ENCODE peak calls at places on chromosomes 3 and 15, in ten cellular contexts. H, R, W, D, O, C, I, Q, M and K are unnamed samples.

GRCh38 chr3:187888658-187889057 is 143.4 kb upstream of the BCL6 start:
- DNase-seq in H (no peak), R (no peak), W (no peak), D (no peak), O (no peak), C (no peak), I (no peak), Q (no peak), M (no peak), K (no peak)

GRCh38 chr3:33186524-33187367 is 31.9 kb downstream of the SUSD5 start:
- DNase-seq in H (no peak), R (no peak), W (no peak), D (no peak), O (peak; percentile 93), C (no peak), I (no peak), Q (no peak), M (no peak), K (no peak)

GRCh38 chr15:73965730-73966103 is 26.4 kb downstream of the STOML1 start:
- DNase-seq in H (no peak), R (no peak), W (no peak), D (no peak), O (no peak), C (no peak), I (peak; percentile 2), Q (no peak), M (no peak), K (peak; percentile 42)

GRCh38 chr3:38313263-38313662 is 31.2 kb downstream of the SLC22A14 start:
- DNase-seq in H (no peak), R (no peak), W (no peak), D (no peak), O (no peak), C (no peak), I (no peak), Q (no peak), M (no peak), K (no peak)

GRCh38 chr3:136074546-136074945 is 109.0 kb downstream of the PPP2R3A start:
- DNase-seq in H (no peak), R (no peak), W (no peak), D (no peak), O (no peak), C (no peak), I (no peak), Q (no peak), M (no peak), K (no peak)

GRCh38 chr3:197599089-197599765 is 43.5 kb upstream of the BDH1 start:
- DNase-seq in H (peak; percentile 79), R (peak; percentile 79), W (peak; percentile 76), D (peak; percentile 67), O (peak; percentile 25), C (peak; percentile 75), I (no peak), Q (no peak), M (peak; percentile 74), K (peak; percentile 97)

GRCh38 chr3:17806876-17807275 is 64.4 kb upstream of the TBC1D5 start:
- DNase-seq in H (no peak), R (no peak), W (no peak), D (no peak), O (no peak), C (no peak), I (no peak), Q (no peak), M (no peak), K (no peak)

GRCh38 chr3:126450219-126450618 is 25.5 kb downstream of the ZXDC start:
- DNase-seq in H (no peak), R (no peak), W (no peak), D (no peak), O (no peak), C (no peak), I (no peak), Q (no peak), M (no peak), K (no peak)

GRCh38 chr3:176505878-176506621 is 691.2 kb downstream of the TBL1XR1 start:
- DNase-seq in H (no peak), R (no peak), W (no peak), D (no peak), O (no peak), C (no peak), I (no peak), Q (no peak), M (no peak), K (no peak)

GRCh38 chr3:25582242-25582641 is 82.5 kb downstream of the TOP2B start:
- DNase-seq in H (peak; percentile 26), R (no peak), W (no peak), D (no peak), O (no peak), C (no peak), I (no peak), Q (no peak), M (no peak), K (no peak)

GRCh38 chr3:128804817-128805166 is 74.6 kb upstream of the ACAD9 start:
- DNase-seq in H (no peak), R (no peak), W (no peak), D (no peak), O (no peak), C (no peak), I (no peak), Q (no peak), M (no peak), K (no peak)

GRCh38 chr15:70258369-70259029 is 160.8 kb upstream of the TLE3 start:
- DNase-seq in H (no peak), R (no peak), W (no peak), D (no peak), O (no peak), C (no peak), I (no peak), Q (no peak), M (peak; percentile 44), K (no peak)

GRCh38 chr15:70306582-70306981 is 208.9 kb upstream of the TLE3 start:
- DNase-seq in H (no peak), R (no peak), W (no peak), D (no peak), O (no peak), C (no peak), I (no peak), Q (no peak), M (no peak), K (no peak)

GRCh38 chr15:75733761-75734651 is 21.4 kb upstream of the CSPG4 start:
- DNase-seq in H (no peak), R (no peak), W (no peak), D (no peak), O (no peak), C (no peak), I (no peak), Q (no peak), M (no peak), K (no peak)

GRCh38 chr3:30611613-30612421 is 5.4 kb downstream of the TGFBR2 start:
- DNase-seq in H (no peak), R (no peak), W (no peak), D (no peak), O (no peak), C (no peak), I (no peak), Q (no peak), M (no peak), K (no peak)

GRCh38 chr3:45226206-45226915 is at the start of gene TMEM158:
- DNase-seq in H (peak; percentile 60), R (peak; percentile 53), W (peak; percentile 74), D (peak; percentile 82), O (no peak), C (peak; percentile 91), I (peak; percentile 67), Q (peak; percentile 66), M (peak; percentile 36), K (peak; percentile 95)

GRCh38 chr3:194313642-194314430 is 37.3 kb downstream of the CPN2 start:
- DNase-seq in H (no peak), R (no peak), W (no peak), D (no peak), O (no peak), C (no peak), I (no peak), Q (no peak), M (no peak), K (no peak)

GRCh38 chr3:157594413-157594812 is 91.2 kb upstream of the VEPH1 start:
- DNase-seq in H (no peak), R (no peak), W (no peak), D (no peak), O (no peak), C (no peak), I (no peak), Q (no peak), M (no peak), K (no peak)

GRCh38 chr3:150059729-150060128 is 89.0 kb upstream of the PFN2 start:
- DNase-seq in H (no peak), R (no peak), W (no peak), D (peak; percentile 13), O (no peak), C (no peak), I (peak; percentile 73), Q (no peak), M (no peak), K (no peak)

GRCh38 chr3:116777181-116777840 is 67.7 kb downstream of the TUSC7 start:
- DNase-seq in H (no peak), R (no peak), W (no peak), D (no peak), O (no peak), C (no peak), I (no peak), Q (no peak), M (no peak), K (no peak)

GRCh38 chr3:85930718-85931117 is 971.9 kb downstream of the CADM2 start:
- DNase-seq in H (no peak), R (no peak), W (no peak), D (no peak), O (no peak), C (no peak), I (no peak), Q (no peak), M (no peak), K (no peak)

GRCh38 chr3:107512108-107512507 is 10.7 kb upstream of the BBX start:
- DNase-seq in H (no peak), R (no peak), W (no peak), D (no peak), O (no peak), C (no peak), I (no peak), Q (no peak), M (no peak), K (no peak)